ENCODE peak calls at places on chromosomes 3 and 15, in nine cellular contexts. T is non-pigmented ciliary epithelial cell; X is HTR-8/SVneo; N is caudate nucleus; E is activated CD8-positive, alpha-beta memory T cell treated with anti-CD3 and anti-CD28 coated beads for 24 hours; Q is SW480; S is glutamatergic neuron; C is iris pigment epithelial cell; L is cardiac fibroblast. A is an unnamed sample.
A peak's percentile ranks its signal among the peaks of the same experiment; 100 is the strongest.

GRCh38 chr3:142828703-142829304 is 60.1 kb downstream of the PCOLCE2 start:
- DNase-seq in T (peak; percentile 41), E (peak; percentile 77), L (peak; percentile 88), S (peak; percentile 91), X (peak; percentile 74), C (peak; percentile 80), Q (peak; percentile 72), N (peak; percentile 61), A (no peak)

GRCh38 chr15:83046558-83047127 is 20.4 kb downstream of the BTBD1 start:
- DNase-seq in L (peak; percentile 80), C (peak; percentile 78), E (no peak), T (no peak), S (no peak), X (no peak), Q (no peak), N (no peak), A (no peak)

GRCh38 chr3:193559100-193559499 is 4.4 kb upstream of the ATP13A4 start:
- DNase-seq in C (peak; percentile 4), X (no peak), N (no peak), Q (no peak), S (no peak), E (no peak), L (no peak), T (no peak), A (no peak)

GRCh38 chr15:68795298-68795848 is 25.3 kb downstream of the ANP32A start:
- DNase-seq in T (peak; percentile 31), Q (no peak), C (peak; percentile 86), N (peak; percentile 90), X (no peak), L (peak; percentile 81), S (peak; percentile 81), E (peak; percentile 75), A (peak; percentile 94)

GRCh38 chr3:4976109-4976508 is 3.1 kb upstream of the BHLHE40 start:
- DNase-seq in X (no peak), C (peak; percentile 83), T (no peak), L (peak; percentile 83), S (peak; percentile 52), Q (peak; percentile 73), N (peak; percentile 39), E (no peak), A (no peak)

GRCh38 chr3:53482227-53482626 is 12.2 kb upstream of the CACNA1D start:
- DNase-seq in X (no peak), T (no peak), Q (no peak), N (no peak), E (no peak), S (no peak), L (no peak), C (no peak), A (peak; percentile 82)

GRCh38 chr15:71598741-71599140 is 211.6 kb upstream of the NR2E3 start:
- DNase-seq in X (no peak), C (no peak), S (no peak), L (no peak), N (no peak), T (no peak), E (no peak), Q (no peak), A (no peak)

GRCh38 chr3:177491301-177492031 is 294.2 kb upstream of the TBL1XR1 start:
- DNase-seq in X (no peak), E (no peak), N (peak; percentile 71), L (no peak), C (peak; percentile 11), Q (no peak), S (no peak), T (no peak), A (no peak)

GRCh38 chr15:29556385-29556784 is 265.9 kb downstream of the TJP1 start:
- DNase-seq in X (no peak), C (peak; percentile 9), L (peak; percentile 65), E (no peak), Q (no peak), S (no peak), N (no peak), T (no peak), A (no peak)

GRCh38 chr3:169241928-169242751 is 421.4 kb downstream of the MECOM start:
- DNase-seq in E (no peak), C (peak; percentile 76), X (peak; percentile 17), L (peak; percentile 79), S (peak; percentile 36), Q (no peak), T (no peak), N (no peak), A (no peak)

GRCh38 chr3:156044634-156044975 is 75.8 kb upstream of the KCNAB1 start:
- DNase-seq in C (no peak), X (no peak), Q (no peak), L (no peak), T (no peak), N (no peak), S (no peak), E (no peak), A (no peak)

GRCh38 chr3:190865828-190866227 is 3.3 kb upstream of the GMNC start:
- DNase-seq in N (no peak), S (no peak), E (no peak), X (no peak), C (no peak), Q (peak; percentile 30), L (peak; percentile 4), T (no peak), A (no peak)

GRCh38 chr3:9399746-9400145 is 2.3 kb downstream of the SETD5 start:
- DNase-seq in S (peak; percentile 84), T (peak; percentile 88), N (peak; percentile 24), Q (peak; percentile 76), E (no peak), C (peak; percentile 96), X (peak; percentile 51), L (peak; percentile 97), A (no peak)

GRCh38 chr3:40766396-40766795 is 241.6 kb downstream of the ZNF621 start:
- DNase-seq in E (no peak), L (no peak), C (no peak), T (no peak), Q (no peak), N (no peak), S (no peak), X (no peak), A (peak; percentile 72)

GRCh38 chr3:167844528-167844927 is 109.0 kb downstream of the SERPINI1 start:
- DNase-seq in C (no peak), L (no peak), S (no peak), N (no peak), X (no peak), Q (no peak), T (no peak), E (no peak), A (no peak)

GRCh38 chr3:101722394-101723173 is 1.8 kb upstream of the CEP97 start:
- DNase-seq in L (no peak), S (no peak), X (no peak), N (no peak), T (no peak), C (no peak), Q (no peak), E (no peak), A (no peak)

GRCh38 chr3:10527295-10528016 is 22.1 kb upstream of the ATP2B2 start:
- DNase-seq in X (no peak), E (peak; percentile 33), Q (no peak), L (no peak), N (no peak), C (no peak), T (no peak), S (no peak), A (no peak)

GRCh38 chr3:45553469-45553974 is 41.0 kb upstream of the LIMD1 start:
- DNase-seq in N (no peak), T (no peak), L (peak; percentile 53), E (no peak), Q (peak; percentile 18), C (no peak), S (peak; percentile 27), X (peak; percentile 28), A (no peak)